ENCODE peak calls at places on chromosomes 12 and 14, in nine cellular contexts. N, D, V, P, O, X, G, S and T are unnamed samples.

GRCh38 chr12:39309516-39309915 is 133.4 kb downstream of the KIF21A start:
- DNase-seq in X (no peak), N (no peak), O (no peak), P (no peak), G (no peak), V (no peak), S (no peak), D (no peak), T (no peak)

GRCh38 chr14:44712095-44712822 is 205.2 kb upstream of the FSCB start:
- DNase-seq in N (no peak), G (no peak), D (no peak), S (no peak), V (no peak), P (no peak), X (no peak), O (peak; percentile 71), T (no peak)

GRCh38 chr12:131736807-131737484 is 26.1 kb downstream of the SFSWAP start:
- DNase-seq in P (no peak), X (no peak), O (no peak), S (no peak), N (no peak), V (no peak), G (no peak), D (peak; percentile 86), T (peak; percentile 9)

GRCh38 chr12:389138-390096 is at the start of gene KDM5A:
- DNase-seq in D (peak; percentile 97), P (peak; percentile 88), X (no peak), V (peak; percentile 98), S (peak; percentile 88), O (no peak), N (no peak), G (peak; percentile 83), T (peak; percentile 96)

GRCh38 chr14:50000215-50001145 is 107.6 kb downstream of the ARF6 start:
- DNase-seq in X (peak; percentile 48), V (peak; percentile 93), O (no peak), G (peak; percentile 73), N (peak; percentile 58), S (peak; percentile 87), D (peak; percentile 93), P (peak; percentile 94), T (peak; percentile 91)

GRCh38 chr12:45572114-45572513 is 157.4 kb upstream of the ARID2 start:
- DNase-seq in N (no peak), G (no peak), P (no peak), O (no peak), S (no peak), X (no peak), D (no peak), V (no peak), T (no peak)

GRCh38 chr12:9331218-9331626 is 123.0 kb upstream of the PZP start:
- DNase-seq in X (no peak), V (no peak), D (peak; percentile 63), O (peak; percentile 27), N (no peak), P (no peak), G (peak; percentile 65), S (peak; percentile 81), T (peak; percentile 55)

GRCh38 chr14:49617846-49618519 is 2.4 kb downstream of the RPL36AL start:
- DNase-seq in X (no peak), N (no peak), G (no peak), P (no peak), S (no peak), D (no peak), V (no peak), O (no peak), T (no peak)

GRCh38 chr12:108801736-108802665 is 55.4 kb downstream of the SSH1 start:
- DNase-seq in D (peak; percentile 89), P (peak; percentile 78), X (peak; percentile 47), V (peak; percentile 92), S (no peak), N (peak; percentile 50), G (no peak), O (peak; percentile 50), T (peak; percentile 80)

GRCh38 chr14:105376521-105377440 is 21.6 kb upstream of the TEX22 start:
- DNase-seq in O (no peak), D (no peak), P (no peak), X (no peak), G (no peak), S (no peak), V (no peak), N (no peak), T (no peak)

GRCh38 chr12:54207539-54208267 is 18.9 kb upstream of the SMUG1 start:
- DNase-seq in N (no peak), O (peak; percentile 60), G (peak; percentile 73), P (no peak), X (peak; percentile 56), S (peak; percentile 88), V (peak; percentile 96), D (peak; percentile 76), T (peak; percentile 56)

GRCh38 chr12:69062838-69063237 is 129.9 kb upstream of the CPM start:
- DNase-seq in S (no peak), V (no peak), X (no peak), N (no peak), O (no peak), G (no peak), P (no peak), D (no peak), T (peak; percentile 28)

GRCh38 chr14:25803419-25804018 is 753.6 kb upstream of the STXBP6 start:
- DNase-seq in G (no peak), S (no peak), X (no peak), O (no peak), V (no peak), N (no peak), P (no peak), D (no peak), T (no peak)

GRCh38 chr12:123952037-123952436 is 20.6 kb downstream of the CCDC92 start:
- DNase-seq in N (no peak), P (no peak), G (no peak), X (no peak), D (no peak), S (no peak), O (no peak), V (no peak), T (no peak)

GRCh38 chr14:52272375-52272774 is 4.9 kb downstream of the PTGDR start:
- DNase-seq in O (no peak), N (no peak), D (peak; percentile 64), P (no peak), S (peak; percentile 20), X (no peak), G (no peak), V (no peak), T (peak; percentile 61)

GRCh38 chr12:1583421-1584078 is 10.8 kb downstream of the FBXL14 start:
- DNase-seq in S (peak; percentile 71), N (peak; percentile 81), X (peak; percentile 59), O (peak; percentile 84), D (peak; percentile 94), P (peak; percentile 80), V (peak; percentile 87), G (no peak), T (peak; percentile 96)

GRCh38 chr12:132109741-132110140 is 34.4 kb downstream of the DDX51 start:
- DNase-seq in O (no peak), X (no peak), V (no peak), N (no peak), S (no peak), P (no peak), G (no peak), D (no peak), T (no peak)

GRCh38 chr14:103688906-103689902 is 26.0 kb downstream of the XRCC3 start:
- DNase-seq in N (no peak), P (no peak), D (peak; percentile 75), X (no peak), S (no peak), V (no peak), O (no peak), G (no peak), T (peak; percentile 74)

GRCh38 chr14:28157887-28158791 is 608.4 kb upstream of the FOXG1 start:
- DNase-seq in O (no peak), P (no peak), N (no peak), X (no peak), D (no peak), G (no peak), S (no peak), V (peak; percentile 74), T (no peak)

GRCh38 chr14:81269100-81269978 is 48.6 kb upstream of the GTF2A1 start:
- DNase-seq in S (no peak), X (peak; percentile 54), P (peak; percentile 13), O (peak; percentile 65), V (no peak), G (no peak), N (no peak), D (peak; percentile 72), T (peak; percentile 82)

GRCh38 chr14:61322011-61322798 is 826 bp downstream of the PRKCH start:
- DNase-seq in P (no peak), O (peak; percentile 61), G (no peak), D (no peak), S (no peak), X (no peak), V (peak; percentile 94), N (no peak), T (no peak)

GRCh38 chr14:75649337-75649736 is 11.3 kb downstream of the ERG28 start:
- DNase-seq in N (no peak), D (no peak), P (no peak), X (no peak), V (no peak), O (no peak), S (no peak), G (no peak), T (no peak)

GRCh38 chr14:93977790-93978581 is 1.6 kb upstream of the ASB2 start:
- DNase-seq in P (no peak), X (no peak), S (peak; percentile 79), N (no peak), D (no peak), O (no peak), G (no peak), V (no peak), T (no peak)

GRCh38 chr12:15830538-15830937 is 41.4 kb upstream of the EPS8 start:
- DNase-seq in X (no peak), S (no peak), N (no peak), V (no peak), G (no peak), P (no peak), O (no peak), D (peak; percentile 52), T (peak; percentile 58)

GRCh38 chr12:6067152-6067916 is 57.1 kb downstream of the VWF start:
- DNase-seq in X (no peak), D (peak; percentile 56), P (no peak), O (no peak), G (no peak), V (no peak), S (no peak), N (no peak), T (peak; percentile 37)

GRCh38 chr14:98926802-98927201 is 345.2 kb downstream of the BCL11B start:
- DNase-seq in X (no peak), N (no peak), S (no peak), G (no peak), V (peak; percentile 32), P (no peak), D (no peak), O (no peak), T (no peak)

GRCh38 chr12:18864900-18865561 is 127.1 kb downstream of the CAPZA3 start:
- DNase-seq in D (peak; percentile 89), P (no peak), G (no peak), X (no peak), S (no peak), V (no peak), N (no peak), O (no peak), T (peak; percentile 70)

GRCh38 chr12:15677207-15677606 is 112.0 kb downstream of the EPS8 start:
- DNase-seq in N (no peak), P (no peak), V (no peak), D (no peak), S (no peak), X (no peak), G (no peak), O (no peak), T (no peak)

GRCh38 chr12:62588916-62589315 is 122.3 kb downstream of the MON2 start:
- DNase-seq in G (no peak), O (no peak), D (peak; percentile 64), P (no peak), X (no peak), S (no peak), V (no peak), N (no peak), T (peak; percentile 32)

GRCh38 chr12:50221228-50222008 is 54.2 kb upstream of the CERS5 start:
- DNase-seq in G (no peak), S (no peak), D (peak; percentile 83), N (no peak), V (no peak), X (peak; percentile 60), O (peak; percentile 34), P (peak; percentile 73), T (peak; percentile 98)

GRCh38 chr14:104427126-104427851 is 152.3 kb upstream of the C14orf180 start:
- DNase-seq in S (no peak), G (no peak), O (no peak), P (no peak), X (no peak), V (peak; percentile 74), N (no peak), D (no peak), T (no peak)